ENCODE peak calls at places on chromosome 13, in five cellular contexts. W is Peyer's patch; Q is ovary; D is naive thymus-derived CD4-positive, alpha-beta T cell; M is mucosa of descending colon. Z is an unnamed sample.

GRCh38 chr13:69418319-69418718 is 689.3 kb upstream of the ATXN8OS start:
- DNase-seq in D (no peak), M (no peak), W (no peak), Q (no peak), Z (no peak)

GRCh38 chr13:106103779-106104178 is 431.7 kb downstream of the EFNB2 start:
- DNase-seq in M (no peak), D (no peak), Q (no peak), W (no peak), Z (no peak)

GRCh38 chr13:42495256-42495655 is 78.7 kb upstream of the TNFSF11 start:
- DNase-seq in Q (no peak), M (no peak), D (no peak), W (no peak), Z (no peak)

GRCh38 chr13:81781471-81781870 is 1440.5 kb upstream of the SPRY2 start:
- DNase-seq in Q (no peak), D (no peak), W (no peak), M (no peak), Z (no peak)

GRCh38 chr13:80131204-80131603 is 209.7 kb downstream of the SPRY2 start:
- DNase-seq in M (peak; percentile 81), D (no peak), Q (peak; percentile 40), W (peak; percentile 68), Z (no peak)

GRCh38 chr13:105087941-105088340 is 1447.5 kb downstream of the EFNB2 start:
- DNase-seq in Q (no peak), M (no peak), W (no peak), D (no peak), Z (no peak)

GRCh38 chr13:65300220-65300619 is 1929.9 kb downstream of the PCDH9 start:
- DNase-seq in Q (no peak), M (no peak), W (no peak), D (no peak), Z (no peak)

GRCh38 chr13:20521388-20521787 is 4.3 kb downstream of the CRYL1 start:
- DNase-seq in W (no peak), Q (no peak), M (no peak), D (no peak), Z (no peak)

GRCh38 chr13:31437975-31438374 is 238.2 kb downstream of the B3GLCT start:
- DNase-seq in M (no peak), Q (no peak), D (no peak), W (no peak), Z (no peak)

GRCh38 chr13:98665638-98665995 is 86.9 kb downstream of the SLC15A1 start:
- DNase-seq in M (no peak), Q (no peak), W (no peak), D (no peak), Z (no peak)

GRCh38 chr13:26616126-26616525 is 58.6 kb downstream of the WASF3 start:
- DNase-seq in M (no peak), Q (no peak), W (no peak), D (no peak), Z (no peak)

GRCh38 chr13:111317571-111318360 is 2.7 kb upstream of the TEX29 start:
- DNase-seq in M (no peak), W (no peak), Q (no peak), D (no peak), Z (no peak)

GRCh38 chr13:44373601-44374347 is at the start of gene SERP2:
- DNase-seq in D (no peak), M (peak; percentile 60), W (peak; percentile 59), Q (peak; percentile 72), Z (no peak)

GRCh38 chr13:45861352-45861751 is 9.8 kb upstream of the SIAH3 start:
- DNase-seq in Q (no peak), W (no peak), D (no peak), M (no peak), Z (no peak)

GRCh38 chr13:59398127-59398526 is 765.6 kb downstream of the DIAPH3 start:
- DNase-seq in D (no peak), W (no peak), M (no peak), Q (no peak), Z (no peak)

GRCh38 chr13:72458701-72459100 is 268.7 kb downstream of the MZT1 start:
- DNase-seq in W (no peak), Q (no peak), D (no peak), M (no peak), Z (no peak)

GRCh38 chr13:90445179-90445578 is 902.3 kb upstream of the MIR17HG start:
- DNase-seq in Q (no peak), M (no peak), D (no peak), W (no peak), Z (no peak)

GRCh38 chr13:59318320-59318930 is 845.3 kb downstream of the DIAPH3 start:
- DNase-seq in Q (peak; percentile 23), M (peak; percentile 54), W (peak; percentile 63), D (peak; percentile 20), Z (peak; percentile 57)

GRCh38 chr13:40158218-40158617 is 502.8 kb downstream of the COG6 start:
- DNase-seq in Q (no peak), D (no peak), M (no peak), W (no peak), Z (no peak)

GRCh38 chr13:31786011-31786410 is 46.7 kb downstream of the RXFP2 start:
- DNase-seq in M (no peak), Q (no peak), W (no peak), D (no peak), Z (no peak)

GRCh38 chr13:114231886-114232285 is 2.8 kb upstream of the CDC16 start:
- DNase-seq in D (no peak), Q (no peak), W (no peak), M (no peak), Z (no peak)

GRCh38 chr13:45737571-45738002 is 35.5 kb downstream of the CBY2 start:
- DNase-seq in Q (no peak), W (no peak), M (no peak), D (no peak), Z (no peak)

GRCh38 chr13:109784590-109785140 is 1.7 kb downstream of the IRS2 start:
- DNase-seq in W (peak; percentile 89), M (peak; percentile 88), D (peak; percentile 68), Q (peak; percentile 85), Z (peak; percentile 39)

GRCh38 chr13:32415019-32415418 is 12.9 kb downstream of the N4BP2L1 start:
- DNase-seq in W (no peak), Q (no peak), M (peak; percentile 42), D (no peak), Z (no peak)

GRCh38 chr13:30142502-30143211 is 164.7 kb downstream of the KATNAL1 start:
- DNase-seq in W (no peak), Q (peak; percentile 32), D (no peak), M (peak; percentile 37), Z (no peak)

GRCh38 chr13:44819762-44820161 is 169.5 kb downstream of the NUFIP1 start:
- DNase-seq in M (no peak), Q (no peak), D (no peak), W (no peak), Z (no peak)

GRCh38 chr13:46866150-46866549 is 30.7 kb downstream of the HTR2A start:
- DNase-seq in M (peak; percentile 37), Q (no peak), D (no peak), W (no peak), Z (no peak)

GRCh38 chr13:40568672-40569350 is 97.6 kb downstream of the FOXO1 start:
- DNase-seq in W (no peak), M (no peak), Q (no peak), D (no peak), Z (no peak)

GRCh38 chr13:113322890-113323651 is 26.0 kb downstream of the LAMP1 start:
- DNase-seq in Q (no peak), M (no peak), W (no peak), D (no peak), Z (no peak)

GRCh38 chr13:89136678-89137077 is 1465.5 kb downstream of the SLITRK5 start:
- DNase-seq in Q (no peak), W (no peak), D (no peak), M (no peak), Z (no peak)

GRCh38 chr13:52845766-52846566 is 2.5 kb downstream of the PCDH8 start:
- DNase-seq in M (peak; percentile 69), Q (no peak), D (no peak), W (peak; percentile 66), Z (no peak)

GRCh38 chr13:111519041-111519440 is 198.6 kb downstream of the TEX29 start:
- DNase-seq in M (no peak), D (no peak), W (no peak), Q (no peak), Z (no peak)

GRCh38 chr13:21458457-21458815 is 667 bp downstream of the ZDHHC20 start:
- DNase-seq in W (peak; percentile 61), Q (peak; percentile 47), D (peak; percentile 43), M (peak; percentile 74), Z (no peak)

GRCh38 chr13:41654800-41655199 is 197.4 kb downstream of the RGCC start:
- DNase-seq in D (no peak), M (no peak), Q (no peak), W (no peak), Z (no peak)

DNA sequence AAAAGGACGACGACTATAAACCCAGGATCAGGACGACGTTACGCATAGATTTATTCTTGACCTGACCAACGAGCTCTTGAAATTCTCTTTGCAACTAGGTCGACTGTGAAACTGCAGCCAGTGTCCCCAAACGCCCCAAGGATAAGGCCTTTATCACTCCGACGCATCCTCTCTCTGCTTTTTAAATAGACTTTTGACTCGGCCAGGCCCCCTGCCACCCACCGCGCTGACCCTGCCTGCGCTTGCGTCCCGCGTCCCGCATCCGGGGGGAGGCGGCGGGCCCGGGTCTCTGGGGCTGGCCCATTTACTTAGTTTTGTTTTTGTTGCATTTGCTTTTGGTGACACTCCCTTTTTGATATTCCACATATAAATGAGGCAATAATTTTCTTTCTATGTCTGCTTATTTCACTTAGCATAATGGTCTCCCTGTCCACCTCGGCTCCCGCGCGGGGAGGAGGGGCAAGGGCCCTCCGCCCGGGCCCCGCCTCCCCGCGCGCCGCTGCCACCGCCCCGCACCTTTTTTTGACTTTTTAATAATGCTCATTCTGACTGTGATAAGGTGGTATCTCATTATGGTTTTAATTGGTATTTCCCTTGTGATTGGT is 17.5 kb downstream of the RB1 start:
- DNase-seq in W (no peak), M (peak; percentile 31), Q (no peak), D (no peak), Z (no peak)
- H3K4me3 ChIP-seq in W (peak overlapping the region; percentile 44), M (no peak overlapping the region), Q (peak overlapping the region; percentile 18), D (peak overlapping the region; percentile 54), Z (peak overlapping the region; percentile 49)

DNA sequence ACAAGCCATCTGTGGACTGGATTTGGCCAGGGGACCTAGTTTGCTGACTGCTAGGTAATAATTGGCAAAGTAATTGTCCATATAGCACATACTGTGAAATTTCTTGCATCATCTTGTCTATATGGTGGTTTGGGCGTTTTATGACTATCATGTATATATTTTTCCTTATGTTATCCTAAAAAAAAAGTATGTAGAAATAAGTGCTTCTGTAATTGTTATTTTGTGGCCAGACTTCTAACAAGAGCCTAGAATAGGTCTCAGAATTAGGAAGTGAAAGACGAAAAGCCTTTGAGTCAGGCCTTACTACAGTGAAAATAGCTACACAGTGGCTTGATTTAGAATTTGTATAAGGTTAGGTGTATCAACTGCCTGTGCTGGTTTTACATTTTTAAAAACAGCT is 4.2 kb downstream of the FNDC3A start:
- DNase-seq in Q (no peak), D (no peak), M (no peak), W (no peak), Z (no peak)
- H3K4me3 ChIP-seq in Q (no peak overlapping the region), D (no peak overlapping the region), M (no peak overlapping the region), W (no peak overlapping the region), Z (no peak overlapping the region)

GRCh38 chr13:96898855-96899254 is 95.4 kb downstream of the OXGR1 start:
- DNase-seq in D (no peak), M (no peak), W (no peak), Q (no peak), Z (no peak)
- H3K4me3 ChIP-seq in D (no peak overlapping the region), M (no peak overlapping the region), W (no peak overlapping the region), Q (no peak overlapping the region), Z (no peak overlapping the region)

DNA sequence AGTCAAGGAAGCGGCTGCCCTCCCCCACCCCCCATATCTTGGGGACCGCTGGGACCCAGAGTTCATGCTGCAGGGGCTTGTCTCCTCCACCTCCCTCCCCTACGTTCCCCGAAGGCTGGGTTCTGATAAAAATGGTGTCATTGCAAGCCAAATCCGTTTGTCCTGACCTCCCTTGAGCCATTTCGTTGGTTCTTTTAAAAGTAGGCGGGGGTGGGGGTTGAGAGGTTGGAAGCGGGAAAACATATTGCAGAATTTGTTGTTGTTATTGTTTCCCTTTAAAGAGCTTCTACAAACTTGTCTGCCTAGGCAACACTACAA is 710 bp downstream of the CLDN10 start:
- DNase-seq in W (no peak), M (no peak), D (no peak), Q (no peak), Z (no peak)
- H3K4me3 ChIP-seq in W (no peak overlapping the region), M (no peak overlapping the region), D (no peak overlapping the region), Q (no peak overlapping the region), Z (no peak overlapping the region)